ENCODE peak calls at places on chromosomes 11 and 22, in seven cellular contexts. P is epithelial cell of esophagus, K is Calu3, W is choroid plexus epithelial cell, T is AG04450, H is adrenal gland, S is spleen. N is an unnamed sample.

GRCh38 chr11:57903441-57904123 is 120.1 kb upstream of the OR9Q1 start:
- DNase-seq in P (peak; percentile 95), K (peak; percentile 85), W (no peak), T (no peak), H (no peak), S (no peak), N (no peak)

GRCh38 chr11:94583885-94584500 is 16.8 kb downstream of the PIWIL4 start:
- DNase-seq in P (peak; percentile 37), K (no peak), W (peak; percentile 44), T (no peak), H (no peak), S (no peak), N (no peak)

GRCh38 chr11:58061813-58062212 is 31.1 kb downstream of the OR6Q1 start:
- DNase-seq in P (peak; percentile 97), K (no peak), W (no peak), T (peak; percentile 62), H (no peak), S (no peak), N (peak; percentile 46)

GRCh38 chr11:68321293-68322030 is 9.1 kb downstream of the LRP5 start:
- DNase-seq in P (peak; percentile 37), K (no peak), W (no peak), T (no peak), H (peak; percentile 77), S (no peak), N (no peak)

GRCh38 chr11:123547180-123547579 is 107.2 kb downstream of the SCN3B start:
- DNase-seq in P (no peak), K (no peak), W (no peak), T (no peak), H (no peak), S (no peak), N (no peak)

GRCh38 chr11:122267602-122268001 is 151.6 kb upstream of the BLID start:
- DNase-seq in P (peak; percentile 4), K (no peak), W (peak; percentile 68), T (peak; percentile 21), H (no peak), S (no peak), N (peak; percentile 48)

GRCh38 chr11:88307749-88308425 is 29.6 kb downstream of the CTSC start:
- DNase-seq in P (no peak), K (no peak), W (no peak), T (no peak), H (no peak), S (no peak), N (no peak)

GRCh38 chr11:75689861-75690641 is 21.2 kb upstream of the MAP6 start:
- DNase-seq in P (no peak), K (no peak), W (no peak), T (no peak), H (no peak), S (no peak), N (no peak)

GRCh38 chr22:35491908-35492380 is 48.7 kb upstream of the RASD2 start:
- DNase-seq in P (no peak), K (no peak), W (no peak), T (no peak), H (no peak), S (no peak), N (no peak)

GRCh38 chr22:27797793-27798525 is 3.6 kb downstream of the MN1 start:
- DNase-seq in P (no peak), K (no peak), W (no peak), T (no peak), H (no peak), S (no peak), N (no peak)

GRCh38 chr11:17506314-17506713 is 29.7 kb upstream of the ABCC8 start:
- DNase-seq in P (no peak), K (no peak), W (no peak), T (no peak), H (peak; percentile 41), S (no peak), N (no peak)

GRCh38 chr11:133382217-133382746 is 150.0 kb downstream of the OPCML start:
- DNase-seq in P (no peak), K (no peak), W (no peak), T (no peak), H (no peak), S (no peak), N (no peak)

GRCh38 chr11:112364962-112365481 is 104.4 kb upstream of the PLET1 start:
- DNase-seq in P (peak; percentile 88), K (no peak), W (peak; percentile 99), T (peak; percentile 98), H (no peak), S (no peak), N (peak; percentile 41)

GRCh38 chr11:101909087-101909486 is 5.7 kb upstream of the CEP126 start:
- DNase-seq in P (no peak), K (no peak), W (no peak), T (no peak), H (no peak), S (no peak), N (no peak)

GRCh38 chr22:46461566-46462180 is 75.7 kb downstream of the CELSR1 start:
- DNase-seq in P (no peak), K (no peak), W (no peak), T (no peak), H (no peak), S (no peak), N (no peak)

GRCh38 chr11:12744831-12745502 is 70.7 kb downstream of the TEAD1 start:
- DNase-seq in P (no peak), K (no peak), W (peak; percentile 26), T (no peak), H (peak; percentile 32), S (no peak), N (no peak)

GRCh38 chr11:12745787-12746186 is 71.6 kb downstream of the TEAD1 start:
- DNase-seq in P (no peak), K (no peak), W (no peak), T (no peak), H (no peak), S (no peak), N (no peak)

GRCh38 chr11:12748561-12748960 is 74.3 kb downstream of the TEAD1 start:
- DNase-seq in P (no peak), K (no peak), W (no peak), T (no peak), H (no peak), S (no peak), N (no peak)

GRCh38 chr11:12743834-12744449 is 69.7 kb downstream of the TEAD1 start:
- DNase-seq in P (no peak), K (no peak), W (no peak), T (no peak), H (no peak), S (no peak), N (no peak)

DNA sequence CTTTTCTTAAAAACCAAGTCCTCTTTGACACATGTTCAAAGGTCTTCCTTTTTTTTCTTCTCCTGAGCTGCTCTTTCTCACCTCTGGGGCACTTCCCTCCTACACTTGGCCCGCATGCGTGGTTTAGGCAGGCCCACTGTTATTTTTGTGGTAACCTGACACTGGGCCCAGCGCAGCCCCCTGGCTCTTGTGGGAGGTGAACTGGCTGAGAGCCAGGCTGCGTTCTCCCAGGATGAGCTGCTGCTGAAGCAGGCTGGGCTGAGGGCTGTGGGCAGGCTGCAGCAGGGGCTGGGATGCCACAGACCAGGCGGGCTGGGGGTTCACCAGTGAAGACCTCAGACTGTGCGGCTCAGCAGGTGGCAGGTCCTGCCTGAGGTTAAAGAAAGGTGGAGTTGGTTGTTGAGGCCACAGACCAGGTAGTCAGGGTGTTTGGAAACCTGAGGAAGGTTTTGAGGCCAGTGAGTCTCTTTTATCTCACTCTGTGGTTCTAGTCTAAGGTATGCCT is 72.4 kb downstream of the TEAD1 start:
- DNase-seq in P (peak; percentile 81), K (peak; percentile 81), W (peak; percentile 95), T (peak; percentile 84), H (peak; percentile 27), S (no peak), N (no peak)
- TF ChIP-seq CTCF in P (no peak), K (no peak), W (peak; percentile 14), T (peak; percentile 27), H (no peak), S (no peak), N (no peak)

GRCh38 chr22:23984430-23984829 is 4.5 kb downstream of the GSTT2 start:
- DNase-seq in P (peak; percentile 27), K (peak; percentile 65), W (peak; percentile 35), T (no peak), H (peak; percentile 46), S (no peak), N (no peak)
- TF ChIP-seq CTCF in P (peak; percentile 55), K (peak; percentile 62), W (peak; percentile 62), T (peak; percentile 74), H (no peak), S (no peak), N (no peak)

DNA sequence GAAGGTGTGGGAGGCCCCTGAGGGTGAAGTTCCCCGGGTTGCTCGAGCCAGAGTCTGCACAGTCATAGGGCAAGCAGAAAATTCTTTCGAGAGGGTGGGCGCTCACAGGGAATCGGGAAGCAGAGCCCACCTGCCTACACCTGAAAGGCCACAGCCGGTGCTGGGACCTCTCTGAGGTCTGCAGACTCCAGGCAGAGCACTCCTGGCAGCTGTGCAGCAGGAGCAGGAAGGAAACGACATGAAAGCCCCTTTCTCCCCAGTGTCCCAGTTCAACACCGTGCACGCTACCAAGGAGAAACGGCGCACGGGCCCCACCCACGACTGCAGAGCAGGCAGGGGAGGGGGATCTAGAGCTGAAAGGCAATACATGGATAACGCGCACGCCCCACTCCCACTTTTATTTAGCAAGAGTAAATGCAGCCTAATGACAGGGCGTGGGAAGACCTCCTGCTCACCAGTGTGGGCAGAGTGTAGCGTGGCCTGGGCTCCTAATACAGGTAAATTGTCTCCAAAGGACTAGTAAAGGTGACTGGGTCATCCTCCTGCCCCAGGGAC is 13.5 kb downstream of the DHCR7 start:
- DNase-seq in P (no peak), K (no peak), W (no peak), T (no peak), H (no peak), S (no peak), N (no peak)
- TF ChIP-seq CTCF in P (no peak), K (no peak), W (no peak), T (no peak), H (no peak), S (no peak), N (no peak)

DNA sequence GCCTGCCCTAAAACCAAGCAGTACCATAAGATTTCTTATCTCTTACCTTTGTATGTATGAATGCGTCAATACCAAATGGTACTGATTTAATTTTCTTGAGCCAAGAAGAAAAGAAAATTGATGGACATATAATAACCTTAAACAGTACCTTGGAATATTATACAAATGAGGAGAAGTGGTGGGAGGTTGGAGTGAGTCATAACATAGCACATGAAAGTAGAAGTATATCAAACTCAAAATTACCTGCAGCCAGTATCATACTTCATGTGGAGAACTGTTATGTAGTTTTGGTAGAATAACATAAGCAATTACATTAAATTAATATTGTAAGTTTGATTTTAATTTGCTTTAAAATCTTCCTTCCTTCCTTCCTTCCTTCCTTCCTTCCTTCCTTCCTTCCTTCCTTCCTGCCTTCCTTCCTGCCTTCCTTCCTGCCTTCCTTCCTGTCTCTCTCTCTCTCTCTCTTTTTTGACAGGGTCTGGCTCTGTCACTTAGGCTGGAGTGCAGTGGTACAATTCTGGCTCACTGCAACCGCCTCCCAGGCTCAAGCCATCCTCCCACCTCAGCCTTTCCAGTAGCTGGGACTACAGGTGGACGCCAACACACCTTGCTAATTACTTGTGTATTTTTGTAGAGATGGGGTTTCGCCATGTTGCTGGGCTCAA is 460.9 kb upstream of the CCDC90B start:
- DNase-seq in P (no peak), K (no peak), W (no peak), T (no peak), H (no peak), S (no peak), N (no peak)
- TF ChIP-seq CTCF in P (no peak), K (no peak), W (no peak), T (no peak), H (no peak), S (no peak), N (no peak)